ENCODE peak calls at places on chromosomes 3 and 15, in seven cellular contexts. K, X, F, M, N, V and P are unnamed samples.

GRCh38 chr15:43249699-43250203 is 17.0 kb downstream of the TGM5 start:
- DNase-seq in K (peak; percentile 54), F (no peak), N (peak; percentile 80), X (no peak), M (no peak), V (no peak), P (no peak)

GRCh38 chr3:189927975-189928895 is 192.5 kb downstream of the P3H2 start:
- DNase-seq in N (peak; percentile 44), K (no peak), V (peak; percentile 23), F (no peak), X (no peak), M (no peak), P (no peak)

GRCh38 chr3:191066669-191067068 is 132.4 kb upstream of the OSTN start:
- DNase-seq in N (peak; percentile 85), K (no peak), M (no peak), X (no peak), F (no peak), V (no peak), P (no peak)

GRCh38 chr3:23637339-23637738 is 168.4 kb upstream of the UBE2E1 start:
- DNase-seq in X (no peak), M (no peak), K (no peak), V (no peak), N (no peak), F (no peak), P (no peak)

GRCh38 chr3:119170821-119171220 is 2.6 kb upstream of the UPK1B start:
- DNase-seq in M (no peak), V (no peak), K (no peak), X (no peak), N (no peak), F (no peak), P (no peak)

GRCh38 chr3:114887806-114888205 is 259.3 kb downstream of the ZBTB20 start:
- DNase-seq in K (no peak), F (no peak), N (no peak), V (no peak), X (no peak), M (no peak), P (no peak)

GRCh38 chr15:85955501-85956391 is 123.9 kb upstream of the AGBL1 start:
- DNase-seq in V (no peak), N (no peak), F (no peak), M (no peak), K (peak; percentile 10), X (no peak), P (no peak)

GRCh38 chr3:12476238-12476897 is 7.9 kb upstream of the TSEN2 start:
- DNase-seq in V (no peak), X (no peak), M (no peak), F (no peak), K (no peak), N (peak; percentile 82), P (no peak)

GRCh38 chr3:146883292-146883691 is 278.1 kb upstream of the PLSCR5 start:
- DNase-seq in M (no peak), V (no peak), F (no peak), K (no peak), N (no peak), X (peak; percentile 21), P (no peak)

GRCh38 chr15:90619939-90620338 is 90.2 kb downstream of the CRTC3 start:
- DNase-seq in M (no peak), F (no peak), K (no peak), N (no peak), X (no peak), V (no peak), P (no peak)

GRCh38 chr15:60962087-60962486 is 267.0 kb downstream of the RORA start:
- DNase-seq in N (no peak), V (no peak), M (no peak), K (no peak), X (peak; percentile 24), F (no peak), P (no peak)

GRCh38 chr15:58309993-58310928 is 121.5 kb upstream of the LIPC start:
- DNase-seq in F (peak; percentile 75), K (no peak), V (peak; percentile 20), N (no peak), X (no peak), M (no peak), P (peak; percentile 65)